ENCODE peak calls at places on chromosome 15, in five cellular contexts. F is fibroblast of pulmonary artery, Y is neuronal stem cell, U is GM23248, K is heart right ventricle. I is an unnamed sample.

GRCh38 chr15:60790641-60791040 is 311.7 kb upstream of the ICE2 start:
- DNase-seq in F (no peak), K (no peak), Y (no peak), U (no peak), I (no peak)

GRCh38 chr15:68224546-68225250 is 4.8 kb downstream of the CLN6 start:
- DNase-seq in Y (no peak), U (no peak), F (no peak), K (no peak), I (no peak)

GRCh38 chr15:82850242-82850591 is 40.8 kb downstream of the WHAMM start:
- DNase-seq in U (peak), Y (no peak), F (no peak), K (no peak), I (peak)

GRCh38 chr15:74121040-74121439 is 9.3 kb upstream of the ISLR2 start:
- DNase-seq in Y (no peak), U (no peak), F (no peak), K (no peak), I (no peak)

GRCh38 chr15:53710906-53711305 is 48.6 kb downstream of the WDR72 start:
- DNase-seq in K (no peak), Y (peak), U (no peak), F (no peak), I (no peak)

GRCh38 chr15:31609243-31609642 is 282.6 kb downstream of the KLF13 start:
- DNase-seq in U (peak), Y (no peak), F (no peak), K (no peak), I (peak)

GRCh38 chr15:44676676-44677075 is 13.2 kb upstream of the SPG11 start:
- DNase-seq in F (no peak), U (no peak), K (no peak), Y (no peak), I (no peak)

GRCh38 chr15:63597033-63597790 is at the start of gene FBXL22:
- DNase-seq in U (peak), Y (no peak), K (peak), F (peak), I (no peak)

GRCh38 chr15:70125605-70126004 is 27.9 kb upstream of the TLE3 start:
- DNase-seq in Y (no peak), K (no peak), F (no peak), U (no peak), I (no peak)

GRCh38 chr15:62649793-62650420 is 392.6 kb upstream of the TPM1 start:
- DNase-seq in K (no peak), F (peak), U (peak), Y (no peak), I (peak)

GRCh38 chr15:60973637-60974415 is 255.3 kb downstream of the RORA start:
- DNase-seq in U (peak), K (no peak), F (peak), Y (peak), I (peak)

GRCh38 chr15:83657549-83657948 is 3.6 kb downstream of the ADAMTSL3 start:
- DNase-seq in Y (no peak), F (no peak), U (peak), K (no peak), I (peak)

GRCh38 chr15:39248204-39248603 is 332.7 kb upstream of the THBS1 start:
- DNase-seq in U (peak), Y (no peak), K (peak), F (peak), I (peak)

GRCh38 chr15:28954466-28955159 is 68.8 kb downstream of the APBA2 start:
- DNase-seq in Y (no peak), K (no peak), F (no peak), U (no peak), I (no peak)

GRCh38 chr15:67082007-67082536 is 16.7 kb downstream of the SMAD3 start:
- DNase-seq in F (no peak), U (no peak), Y (no peak), K (no peak), I (no peak)

GRCh38 chr15:75594276-75594675 is 15.2 kb upstream of the PTPN9 start:
- DNase-seq in U (no peak), F (no peak), Y (no peak), K (no peak), I (peak)

GRCh38 chr15:93610944-93611343 is 521.9 kb upstream of the RGMA start:
- DNase-seq in Y (no peak), U (no peak), K (no peak), F (no peak), I (peak)

GRCh38 chr15:29770796-29771195 is 51.5 kb downstream of the TJP1 start:
- DNase-seq in F (no peak), K (no peak), U (peak), Y (no peak), I (peak)

GRCh38 chr15:71181454-71181853 is 66.2 kb downstream of the THSD4 start:
- DNase-seq in F (no peak), Y (no peak), K (no peak), U (no peak), I (no peak)

GRCh38 chr15:42591238-42591936 is 16.0 kb downstream of the STARD9 start:
- DNase-seq in Y (no peak), F (peak), K (no peak), U (peak), I (peak)

GRCh38 chr15:74565381-74566085 is 24.5 kb downstream of the ARID3B start:
- DNase-seq in F (no peak), K (no peak), U (no peak), Y (no peak), I (no peak)

GRCh38 chr15:77821188-77821958 is 188.7 kb upstream of the LINGO1 start:
- DNase-seq in U (peak), F (peak), K (peak), Y (no peak), I (peak)

GRCh38 chr15:69044899-69045298 is 30.4 kb downstream of the NOX5 start:
- DNase-seq in U (peak), F (peak), K (no peak), Y (no peak), I (peak)

GRCh38 chr15:77104155-77104554 is 33.2 kb upstream of the TSPAN3 start:
- DNase-seq in F (peak), K (peak), U (peak), Y (no peak), I (peak)

GRCh38 chr15:65375871-65376552 is 1.8 kb downstream of the IGDCC3 start:
- DNase-seq in Y (no peak), U (no peak), K (no peak), F (no peak), I (no peak)
- H3K4me3 ChIP-seq in Y (peak), U (no peak), K (no peak), F (no peak), I (no peak)

GRCh38 chr15:40549894-40550293 is 14.9 kb downstream of the CCDC32 start:
- DNase-seq in Y (no peak), U (no peak), F (no peak), K (peak), I (no peak)

GRCh38 chr15:40555876-40556275 is 9.0 kb downstream of the CCDC32 start:
- DNase-seq in K (no peak), F (no peak), Y (no peak), U (no peak), I (no peak)

GRCh38 chr15:40550381-40551037 is 14.3 kb downstream of the CCDC32 start:
- DNase-seq in U (no peak), Y (no peak), F (no peak), K (no peak), I (no peak)

GRCh38 chr15:40558952-40559742 is 5.7 kb downstream of the CCDC32 start:
- DNase-seq in U (no peak), K (no peak), F (no peak), Y (no peak), I (no peak)

GRCh38 chr15:40554164-40554530 is 10.7 kb downstream of the CCDC32 start:
- DNase-seq in U (no peak), K (no peak), F (no peak), Y (no peak), I (no peak)
- H3K4me3 ChIP-seq in U (no peak), K (no peak), F (no peak), Y (no peak), I (no peak)

GRCh38 chr15:91706366-91707032 is 147.0 kb upstream of the SLCO3A1 start:
- DNase-seq in K (peak), Y (peak), U (peak), F (peak), I (peak)
- H3K4me3 ChIP-seq in K (peak), Y (no peak), U (no peak), F (no peak), I (no peak)

GRCh38 chr15:90523373-90523772 is 6.3 kb upstream of the CRTC3 start:
- DNase-seq in Y (no peak), K (no peak), U (no peak), F (no peak), I (no peak)

GRCh38 chr15:90520365-90520764 is 9.4 kb upstream of the CRTC3 start:
- DNase-seq in K (no peak), Y (no peak), F (no peak), U (no peak), I (no peak)

GRCh38 chr15:90519688-90520087 is 10.0 kb upstream of the CRTC3 start:
- DNase-seq in U (peak), F (peak), K (no peak), Y (no peak), I (peak)
- H3K4me3 ChIP-seq in U (no peak), F (no peak), K (no peak), Y (no peak), I (no peak)

GRCh38 chr15:101602801-101603200 is 49.4 kb downstream of the TM2D3 start:
- DNase-seq in F (no peak), U (no peak), Y (no peak), K (no peak), I (no peak)
- H3K4me3 ChIP-seq in F (no peak), U (no peak), Y (peak), K (no peak), I (no peak)

GRCh38 chr15:98439523-98439942 is 208.8 kb upstream of the IGF1R start:
- DNase-seq in K (no peak), Y (no peak), F (no peak), U (no peak), I (no peak)

GRCh38 chr15:98438907-98439306 is 209.4 kb upstream of the IGF1R start:
- DNase-seq in F (no peak), K (no peak), U (no peak), Y (no peak), I (no peak)

GRCh38 chr15:98440917-98441316 is 207.4 kb upstream of the IGF1R start:
- DNase-seq in F (no peak), K (no peak), Y (no peak), U (no peak), I (no peak)

GRCh38 chr15:98438326-98438725 is 210.0 kb upstream of the IGF1R start:
- DNase-seq in Y (no peak), F (no peak), U (no peak), K (no peak), I (no peak)

GRCh38 chr15:98437752-98438151 is 210.6 kb upstream of the IGF1R start:
- DNase-seq in U (no peak), F (no peak), K (no peak), Y (no peak), I (no peak)
- H3K4me3 ChIP-seq in U (no peak), F (no peak), K (no peak), Y (no peak), I (no peak)

DNA sequence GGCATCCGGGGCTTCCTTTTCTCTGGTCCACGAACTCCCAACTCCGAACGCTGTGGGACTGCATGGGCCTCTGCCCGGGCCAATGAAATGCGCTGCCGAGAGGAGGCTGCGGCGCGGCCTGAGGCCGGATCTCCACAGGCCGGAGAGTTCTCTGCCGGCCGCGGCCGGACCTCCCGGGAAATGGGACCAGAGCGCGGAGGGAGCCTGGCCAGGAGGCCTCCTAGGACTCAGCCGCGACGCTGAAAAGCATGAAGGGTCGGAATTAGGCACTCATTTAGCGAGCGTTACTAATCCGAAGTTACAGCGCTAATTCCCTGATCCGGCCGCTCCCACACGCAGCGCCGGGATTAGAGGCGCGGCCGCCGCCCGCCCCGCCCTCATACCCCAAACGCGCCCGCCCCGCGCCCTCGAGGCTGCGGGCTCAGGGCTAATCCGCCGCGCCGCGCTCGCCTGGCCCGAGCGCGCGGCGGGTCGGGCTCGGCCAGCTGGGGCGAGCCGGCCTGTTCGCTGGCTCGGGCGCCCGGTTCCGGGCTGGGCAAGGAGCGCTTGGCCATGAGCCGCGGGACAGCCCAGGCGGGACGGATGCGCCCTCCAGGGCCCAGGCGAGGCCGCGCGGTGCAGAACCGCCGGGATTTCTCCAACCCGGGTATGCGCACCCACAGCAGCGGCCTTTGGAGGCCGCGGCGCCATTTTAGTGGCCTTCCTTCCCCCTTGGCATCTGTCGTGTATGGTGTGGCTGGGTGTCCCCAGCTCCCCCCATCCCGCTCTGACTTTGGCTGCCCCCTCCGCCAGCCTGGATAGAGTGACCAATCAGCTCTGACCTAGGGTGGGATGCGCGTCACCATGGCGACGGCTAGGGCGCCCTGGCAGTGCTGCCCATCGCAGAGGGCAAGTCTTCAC is 36.8 kb upstream of the POLG start:
- DNase-seq in Y (peak), U (peak), K (no peak), F (no peak), I (no peak)
- H3K4me3 ChIP-seq in Y (peak), U (peak), K (peak), F (no peak), I (no peak)

DNA sequence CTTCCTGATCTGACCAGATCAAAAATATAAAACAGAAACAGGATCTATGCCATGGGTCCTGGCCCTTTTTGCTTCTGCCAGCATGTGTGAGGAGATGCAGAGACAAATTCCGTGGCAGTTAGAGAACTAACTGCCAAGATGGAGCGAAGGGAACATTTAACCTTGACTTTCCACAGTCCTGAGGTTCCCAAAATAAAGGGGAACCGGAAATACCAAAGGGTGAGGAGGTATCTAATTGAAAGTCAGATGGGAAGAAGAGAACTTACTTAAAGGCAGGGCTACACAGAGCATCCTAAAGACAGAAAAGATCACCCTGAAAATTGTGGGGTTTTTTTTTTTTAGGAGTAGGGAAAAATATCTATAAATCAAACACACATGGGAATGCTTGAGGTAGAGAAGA is at the start of gene TMEM202:
- DNase-seq in K (no peak), Y (no peak), F (no peak), U (no peak), I (no peak)
- H3K4me3 ChIP-seq in K (no peak), Y (no peak), F (no peak), U (no peak), I (no peak)

DNA sequence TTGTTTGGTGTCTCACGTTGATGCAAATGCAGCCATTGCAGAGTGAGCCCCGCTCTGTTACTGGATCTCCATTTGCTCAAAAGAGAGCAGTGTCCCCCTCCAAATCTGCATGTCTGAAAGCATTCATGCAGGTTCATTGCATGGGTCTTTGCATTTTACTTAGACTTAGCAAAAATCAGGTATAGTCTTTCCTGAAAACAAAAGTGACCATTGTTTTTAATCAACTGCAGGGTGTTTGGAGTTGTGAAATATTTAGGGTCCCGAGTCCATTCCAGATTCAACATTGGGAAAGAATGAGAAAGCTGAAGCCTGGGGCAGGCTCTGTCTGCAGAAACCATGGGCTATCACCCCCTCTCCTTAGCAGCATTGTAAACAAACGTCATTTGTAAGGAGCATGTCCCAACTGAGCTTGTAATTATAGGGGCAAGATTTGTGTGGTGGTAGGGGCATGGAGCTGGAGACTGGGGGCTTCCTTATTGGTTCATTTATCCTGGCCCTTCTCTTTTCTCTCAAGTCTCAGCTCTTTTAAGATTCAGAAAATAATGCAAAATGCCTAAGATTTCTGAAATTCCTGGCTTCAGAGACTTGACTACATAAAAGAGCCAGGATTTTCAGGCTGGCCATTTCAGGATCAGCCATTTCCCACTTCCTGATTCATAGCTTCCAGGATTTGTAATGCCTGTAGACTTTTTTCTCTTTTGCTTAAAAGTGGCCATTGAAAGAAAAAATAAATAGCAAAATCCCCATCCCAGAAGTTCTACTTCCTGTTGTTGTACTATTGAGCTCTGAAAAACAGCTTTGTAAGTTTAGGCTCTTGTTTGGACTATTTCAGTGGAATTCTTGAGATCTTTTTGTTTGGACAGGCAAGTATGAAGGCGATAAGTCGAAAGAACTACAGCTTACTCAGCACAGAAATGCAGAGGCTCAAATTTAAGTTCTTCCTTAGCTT is 23.0 kb downstream of the IGF1R start:
- DNase-seq in K (no peak), Y (no peak), F (peak), U (peak), I (peak)
- H3K4me3 ChIP-seq in K (no peak), Y (no peak), F (peak), U (peak), I (no peak)

I was measured in fibroblast of mammary gland.